ENCODE peak calls at places on chromosomes 13 and 19, in eight cellular contexts. B is HL-60, Z is nephron progenitor cell, R is HFF-Myc, U is breast epithelium, J is A549, Y is astrocyte, F is GM13977. H is an unnamed sample.

GRCh38 chr13:51435002-51435578 is 17.7 kb downstream of the INTS6 start:
- DNase-seq in B (no peak), Z (no peak), R (no peak), U (no peak), J (peak; percentile 1), Y (no peak), F (no peak), H (no peak)

GRCh38 chr13:51895906-51896888 is 34.4 kb downstream of the CCDC70 start:
- DNase-seq in B (peak; percentile 57), Z (peak; percentile 59), R (peak; percentile 11), U (no peak), J (peak; percentile 41), Y (peak; percentile 31), F (peak; percentile 76), H (peak; percentile 69)

GRCh38 chr19:39253374-39254149 is 4.9 kb upstream of the IFNL4 start:
- DNase-seq in B (no peak), Z (no peak), R (no peak), U (no peak), J (no peak), Y (no peak), F (no peak), H (no peak)

GRCh38 chr19:18418725-18419194 is 438 bp upstream of the SSBP4 start:
- DNase-seq in B (peak; percentile 51), Z (no peak), R (no peak), U (no peak), J (no peak), Y (no peak), F (no peak), H (no peak)

GRCh38 chr19:2578391-2578826 is 102.5 kb downstream of the GADD45B start:
- DNase-seq in B (no peak), Z (no peak), R (no peak), U (peak; percentile 58), J (peak; percentile 42), Y (peak; percentile 71), F (no peak), H (no peak)

GRCh38 chr19:17719730-17720486 is 628 bp downstream of the MAP1S start:
- DNase-seq in B (no peak), Z (no peak), R (no peak), U (peak; percentile 59), J (no peak), Y (no peak), F (no peak), H (no peak)

GRCh38 chr19:35223856-35224505 is 4.6 kb downstream of the FAM187B start:
- DNase-seq in B (no peak), Z (no peak), R (peak; percentile 66), U (no peak), J (no peak), Y (no peak), F (no peak), H (peak; percentile 10)

GRCh38 chr13:32473650-32474049 is 45.7 kb upstream of the N4BP2L1 start:
- DNase-seq in B (no peak), Z (no peak), R (no peak), U (no peak), J (no peak), Y (no peak), F (no peak), H (no peak)

GRCh38 chr19:10412257-10412977 is 7.9 kb upstream of the PDE4A start:
- DNase-seq in B (no peak), Z (no peak), R (no peak), U (no peak), J (no peak), Y (no peak), F (peak; percentile 65), H (no peak)

GRCh38 chr19:45097776-45098520 is 5.0 kb downstream of the PPP1R37 start:
- DNase-seq in B (peak; percentile 45), Z (no peak), R (peak; percentile 84), U (peak; percentile 80), J (peak; percentile 95), Y (peak; percentile 96), F (no peak), H (no peak)

GRCh38 chr13:31236211-31236786 is 36.5 kb downstream of the B3GLCT start:
- DNase-seq in B (peak; percentile 33), Z (no peak), R (no peak), U (no peak), J (no peak), Y (peak; percentile 14), F (peak; percentile 28), H (peak; percentile 28)

GRCh38 chr19:11256189-11256588 is 6.1 kb downstream of the DOCK6 start:
- DNase-seq in B (no peak), Z (peak; percentile 45), R (no peak), U (no peak), J (no peak), Y (no peak), F (no peak), H (no peak)

GRCh38 chr19:47186337-47187022 is 44.5 kb downstream of the BBC3 start:
- DNase-seq in B (no peak), Z (no peak), R (no peak), U (no peak), J (no peak), Y (no peak), F (peak; percentile 85), H (peak; percentile 87)

GRCh38 chr13:25771641-25772478 is 280.0 kb downstream of the SHISA2 start:
- DNase-seq in B (no peak), Z (no peak), R (no peak), U (no peak), J (no peak), Y (peak; percentile 55), F (no peak), H (no peak)

GRCh38 chr19:30685601-30686000 is 313.4 kb downstream of the ZNF536 start:
- DNase-seq in B (no peak), Z (no peak), R (no peak), U (no peak), J (no peak), Y (no peak), F (no peak), H (no peak)

GRCh38 chr13:85261757-85262346 is 537.4 kb downstream of the SLITRK6 start:
- DNase-seq in B (no peak), Z (no peak), R (no peak), U (no peak), J (no peak), Y (no peak), F (no peak), H (no peak)

GRCh38 chr19:27660428-27660827 is 1552.5 kb downstream of the UQCRFS1 start:
- DNase-seq in B (no peak), Z (no peak), R (no peak), U (no peak), J (no peak), Y (no peak), F (no peak), H (no peak)
- TF ChIP-seq CTCF in B (no peak), Z (no peak), R (no peak), U (no peak), J (no peak), Y (no peak), F (no peak), H (no peak)

DNA sequence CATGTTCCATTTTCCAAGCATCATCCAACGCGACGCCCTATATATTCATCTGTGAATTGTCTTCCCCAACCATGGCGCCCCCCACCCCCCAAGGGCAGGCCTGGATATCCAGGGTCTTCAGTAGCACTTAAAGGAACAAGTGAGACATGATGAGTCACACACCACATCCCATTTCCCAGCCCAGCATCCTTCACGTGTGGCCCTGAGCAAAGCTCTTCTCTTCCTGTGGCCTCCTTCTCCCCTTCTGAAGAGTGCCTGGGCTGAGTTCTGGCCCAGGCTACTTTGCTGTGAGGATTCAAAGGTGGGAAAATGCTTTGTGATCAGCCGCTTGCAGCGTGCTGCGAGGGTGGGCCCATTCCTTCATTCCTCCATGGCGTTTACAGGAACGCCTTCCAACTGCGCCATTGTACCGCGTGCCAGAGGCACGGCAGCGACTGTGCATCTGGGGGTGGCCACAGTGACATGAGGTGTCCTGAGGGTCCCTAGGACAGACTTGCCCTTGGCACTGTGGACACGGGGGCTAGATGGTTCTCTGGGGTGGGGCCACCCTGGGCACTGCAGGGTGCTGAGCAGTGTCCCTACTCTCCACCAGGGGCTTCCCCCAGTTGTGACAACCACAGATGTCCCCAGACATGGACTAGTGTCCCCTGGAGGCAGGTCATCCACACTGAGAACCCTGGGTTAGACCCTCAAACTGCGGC is 11.7 kb downstream of the PLIN4 start:
- DNase-seq in B (peak; percentile 36), Z (no peak), R (peak; percentile 45), U (no peak), J (no peak), Y (peak; percentile 59), F (no peak), H (no peak)
- TF ChIP-seq CTCF in B (no peak), Z (no peak), R (no peak), U (no peak), J (no peak), Y (no peak), F (no peak), H (no peak)

DNA sequence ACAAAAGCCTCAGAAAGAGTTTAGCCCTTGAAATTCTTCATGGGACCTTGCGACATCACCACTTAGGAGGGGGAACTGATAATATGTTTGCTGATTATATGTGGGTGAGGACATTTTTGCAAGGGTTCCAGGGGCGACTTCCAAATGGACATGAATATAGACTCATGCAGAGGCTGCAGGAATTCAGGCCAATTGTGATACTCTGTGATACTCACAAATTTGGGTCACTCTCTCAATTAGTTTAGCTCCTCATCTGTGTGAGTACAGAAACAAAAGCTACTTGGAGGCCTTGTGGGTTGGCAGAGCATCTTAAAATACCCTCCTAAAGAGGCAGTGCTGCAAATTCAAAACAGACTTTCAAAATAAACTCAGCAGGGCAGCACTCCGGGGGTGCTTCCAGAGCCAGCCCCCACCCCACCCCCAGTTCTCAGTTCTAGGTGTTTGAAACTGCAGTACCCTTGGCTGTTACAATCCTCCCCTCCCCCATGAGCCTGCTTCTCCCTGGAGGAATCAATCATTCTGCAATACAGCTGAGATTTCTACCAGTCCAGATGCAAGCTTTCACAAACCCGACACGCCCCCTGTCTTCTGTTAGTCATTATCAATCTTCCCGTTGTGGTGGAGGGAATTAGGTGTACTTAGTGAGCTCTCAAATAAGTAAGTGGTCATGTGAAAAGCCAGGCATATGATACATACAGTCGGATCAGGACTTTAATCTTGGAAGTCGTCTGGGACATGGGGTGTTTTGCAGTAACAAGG is 96.9 kb upstream of the MBNL2 start:
- DNase-seq in B (no peak), Z (peak; percentile 58), R (peak; percentile 68), U (no peak), J (no peak), Y (peak; percentile 89), F (no peak), H (no peak)
- TF ChIP-seq CTCF in B (no peak), Z (no peak), R (peak; percentile 6), U (no peak), J (no peak), Y (no peak), F (no peak), H (no peak)

GRCh38 chr19:53810891-53811290 is 13.2 kb downstream of the NLRP12 start:
- DNase-seq in B (no peak), Z (no peak), R (no peak), U (no peak), J (no peak), Y (no peak), F (no peak), H (no peak)

GRCh38 chr19:53808710-53809125 is 15.4 kb downstream of the NLRP12 start:
- DNase-seq in B (peak; percentile 42), Z (no peak), R (peak; percentile 21), U (no peak), J (peak; percentile 52), Y (peak; percentile 23), F (no peak), H (no peak)

GRCh38 chr19:53810187-53810546 is 13.9 kb downstream of the NLRP12 start:
- DNase-seq in B (no peak), Z (no peak), R (no peak), U (no peak), J (no peak), Y (no peak), F (no peak), H (no peak)

GRCh38 chr19:53812335-53812734 is 11.8 kb downstream of the NLRP12 start:
- DNase-seq in B (no peak), Z (no peak), R (no peak), U (no peak), J (no peak), Y (no peak), F (no peak), H (no peak)

GRCh38 chr19:53809518-53810186 is 14.5 kb downstream of the NLRP12 start:
- DNase-seq in B (no peak), Z (peak; percentile 41), R (no peak), U (no peak), J (no peak), Y (no peak), F (no peak), H (no peak)
- TF ChIP-seq CTCF in B (no peak), Z (peak; percentile 40), R (peak; percentile 34), U (no peak), J (peak; percentile 25), Y (peak; percentile 3), F (no peak), H (no peak)